ENCODE peak calls at places on chromosomes 13 and 19, in six cellular contexts. S is AG09309, R is GM13977, Q is activated T-cell treated with anti-CD3 and anti-CD28 coated beads for 1 hour, B is neuronal stem cell, O is KBM-7. D is an unnamed sample.

GRCh38 chr13:39023316-39023715 is 14.6 kb downstream of the PROSER1 start:
- DNase-seq in B (no peak), Q (no peak), O (no peak), S (peak; percentile 23), R (no peak), D (no peak)

GRCh38 chr19:6773323-6773931 is 919 bp downstream of the VAV1 start:
- DNase-seq in R (peak; percentile 75), S (no peak), B (no peak), Q (peak; percentile 37), O (peak; percentile 89), D (peak; percentile 39)

GRCh38 chr13:60431108-60431700 is 34.2 kb downstream of the TDRD3 start:
- DNase-seq in Q (no peak), R (no peak), B (peak; percentile 41), S (peak; percentile 37), O (peak; percentile 76), D (peak; percentile 83)

GRCh38 chr19:42480335-42481095 is 37.8 kb upstream of the CXCL17 start:
- DNase-seq in O (no peak), Q (no peak), B (no peak), R (no peak), S (no peak), D (no peak)

GRCh38 chr13:33494596-33495214 is 209.2 kb upstream of the STARD13 start:
- DNase-seq in S (no peak), O (peak; percentile 82), B (no peak), R (no peak), Q (no peak), D (no peak)

GRCh38 chr13:86601351-86601750 is 802.1 kb upstream of the SLITRK6 start:
- DNase-seq in B (no peak), R (no peak), Q (no peak), S (no peak), O (no peak), D (no peak)

GRCh38 chr13:76886292-76887061 is at the start of gene KCTD12:
- DNase-seq in R (peak; percentile 81), S (no peak), Q (peak; percentile 69), O (peak; percentile 68), B (peak; percentile 80), D (peak; percentile 65)

GRCh38 chr13:35930665-35931631 is 200.2 kb downstream of the DCLK1 start:
- DNase-seq in B (no peak), Q (no peak), R (no peak), S (no peak), O (no peak), D (no peak)

GRCh38 chr19:36043952-36044351 is 10.1 kb downstream of the THAP8 start:
- DNase-seq in B (no peak), R (no peak), Q (no peak), O (no peak), S (no peak), D (no peak)

GRCh38 chr13:51861728-51862300 is at the start of gene CCDC70:
- DNase-seq in S (no peak), Q (no peak), R (no peak), B (no peak), O (no peak), D (no peak)

GRCh38 chr19:10543059-10543419 is 665 bp upstream of the ATG4D start:
- DNase-seq in S (no peak), B (no peak), Q (no peak), O (no peak), R (no peak), D (no peak)

GRCh38 chr13:41622545-41623429 is 165.4 kb downstream of the RGCC start:
- DNase-seq in Q (no peak), R (no peak), B (no peak), S (peak; percentile 89), O (peak; percentile 71), D (no peak)

GRCh38 chr13:21203132-21203531 is 26.7 kb downstream of the MRPL57 start:
- DNase-seq in B (no peak), S (no peak), O (no peak), Q (no peak), R (no peak), D (no peak)

GRCh38 chr13:76380436-76381065 is 505.7 kb downstream of the KCTD12 start:
- DNase-seq in R (no peak), Q (no peak), S (no peak), O (no peak), B (no peak), D (no peak)

GRCh38 chr19:47539747-47540311 is 25.0 kb upstream of the NAPA start:
- DNase-seq in Q (no peak), R (no peak), O (no peak), B (no peak), S (no peak), D (no peak)

GRCh38 chr19:33304760-33305647 is 2.7 kb upstream of the CEBPA start:
- DNase-seq in Q (no peak), B (no peak), O (peak; percentile 59), R (peak; percentile 24), S (no peak), D (no peak)

GRCh38 chr19:58007285-58007684 is 4.7 kb upstream of the ZNF606 start:
- DNase-seq in O (no peak), B (no peak), S (no peak), R (no peak), Q (no peak), D (no peak)

GRCh38 chr13:44305845-44306244 is 67.8 kb upstream of the SERP2 start:
- DNase-seq in B (peak; percentile 6), R (no peak), S (no peak), O (no peak), Q (no peak), D (no peak)

GRCh38 chr13:94327318-94327717 is 152.2 kb downstream of the DCT start:
- DNase-seq in R (peak; percentile 38), S (no peak), O (peak; percentile 63), B (no peak), Q (no peak), D (peak; percentile 47)

GRCh38 chr19:30223866-30224688 is 148.1 kb upstream of the ZNF536 start:
- DNase-seq in S (no peak), R (no peak), B (no peak), Q (no peak), O (no peak), D (no peak)

GRCh38 chr13:109812375-109812774 is 26.0 kb upstream of the IRS2 start:
- DNase-seq in Q (no peak), S (no peak), B (no peak), O (no peak), R (no peak), D (no peak)

GRCh38 chr13:79392882-79393563 is 13.0 kb downstream of the RBM26 start:
- DNase-seq in B (no peak), S (no peak), O (peak; percentile 64), Q (no peak), R (no peak), D (no peak)

GRCh38 chr19:43735957-43736356 is 18.8 kb downstream of the SMG9 start:
- DNase-seq in O (no peak), B (no peak), Q (no peak), S (no peak), R (no peak), D (no peak)

GRCh38 chr13:23723463-23723862 is 153.3 kb downstream of the TNFRSF19 start:
- DNase-seq in R (no peak), Q (no peak), O (no peak), B (no peak), S (peak; percentile 54), D (no peak)

D was measured in CD4-positive, CD25-positive, alpha-beta regulatory T cell.